ENCODE peak calls at places on chromosomes 16 and 17, in six cellular contexts. B is HCT116, Z is Panc1, Y is K562, X is H1, Q is HepG2. I is an unnamed sample.

GRCh38 chr17:74917430-74917829 is 5.6 kb downstream of the USH1G start:
- DNase-seq in Z (no peak), X (no peak), Y (no peak), Q (no peak), B (no peak), I (no peak)

GRCh38 chr16:30041841-30042240 is 10.8 kb upstream of the TLCD3B start:
- DNase-seq in Q (no peak), X (no peak), Z (no peak), B (no peak), Y (no peak), I (no peak)

GRCh38 chr16:30980959-30981358 is 4.0 kb upstream of the HSD3B7 start:
- DNase-seq in Z (no peak), Q (no peak), B (no peak), Y (no peak), X (no peak), I (no peak)

GRCh38 chr17:28345420-28346198 is 10.0 kb downstream of the TNFAIP1 start:
- DNase-seq in Y (no peak), Q (no peak), B (no peak), Z (no peak), X (no peak), I (no peak)

GRCh38 chr17:60106377-60107059 is 27.8 kb upstream of the HEATR6 start:
- DNase-seq in Z (no peak), Q (no peak), Y (no peak), X (no peak), B (no peak), I (no peak)

GRCh38 chr16:89417352-89417751 is 73.0 kb downstream of the ANKRD11 start:
- DNase-seq in X (no peak), Q (peak), Y (no peak), B (no peak), Z (no peak), I (no peak)

GRCh38 chr17:56292628-56293027 is 139.4 kb downstream of the ANKFN1 start:
- DNase-seq in X (no peak), B (no peak), Y (no peak), Z (no peak), Q (no peak), I (no peak)

GRCh38 chr17:17702821-17703607 is 21.8 kb downstream of the RAI1 start:
- DNase-seq in Z (no peak), Y (peak), X (no peak), B (no peak), Q (peak), I (no peak)

GRCh38 chr17:32943206-32943605 is 15.3 kb downstream of the TMEM98 start:
- DNase-seq in X (no peak), Y (no peak), Q (no peak), Z (no peak), B (no peak), I (no peak)

GRCh38 chr17:80943346-80944145 is 48.1 kb upstream of the CHMP6 start:
- DNase-seq in Y (no peak), X (no peak), B (no peak), Z (no peak), Q (no peak), I (no peak)

GRCh38 chr17:72126575-72127486 is 6.0 kb downstream of the SOX9 start:
- DNase-seq in X (no peak), Z (no peak), Y (no peak), Q (peak), B (peak), I (no peak)

GRCh38 chr16:9072806-9073341 is 18.6 kb upstream of the HAPSTR1 start:
- DNase-seq in Z (no peak), Y (no peak), X (no peak), B (no peak), Q (no peak), I (peak)

GRCh38 chr17:46035112-46035818 is 36.2 kb downstream of the STH start:
- DNase-seq in Q (no peak), X (no peak), Y (no peak), Z (no peak), B (no peak), I (no peak)

GRCh38 chr17:63950940-63951907 is 19.1 kb upstream of the CD79B start:
- DNase-seq in Z (peak), B (peak), Y (peak), X (no peak), Q (peak), I (no peak)

GRCh38 chr16:50721549-50722409 is 20.1 kb upstream of the CYLD start:
- DNase-seq in B (no peak), X (no peak), Y (no peak), Q (no peak), Z (no peak), I (no peak)

GRCh38 chr17:2068589-2069051 is 13.7 kb downstream of the HIC1 start:
- DNase-seq in B (no peak), Q (no peak), X (no peak), Y (no peak), Z (no peak), I (no peak)

GRCh38 chr17:69523252-69523861 is 108.9 kb downstream of the MAP2K6 start:
- DNase-seq in Q (peak), B (peak), X (peak), Z (peak), Y (peak), I (peak)

GRCh38 chr17:66310528-66311148 is 8.2 kb downstream of the PRKCA start:
- DNase-seq in B (no peak), Q (no peak), X (no peak), Z (no peak), Y (peak), I (no peak)

GRCh38 chr16:23466162-23466885 is 13.3 kb upstream of the COG7 start:
- DNase-seq in B (no peak), Q (no peak), Y (no peak), Z (peak), X (no peak), I (no peak)

GRCh38 chr17:27849474-27850185 is 43.5 kb downstream of the LYRM9 start:
- DNase-seq in Z (no peak), Q (no peak), X (no peak), B (no peak), Y (no peak), I (no peak)

GRCh38 chr17:8041249-8041928 is 2.5 kb downstream of the ALOX15B start:
- DNase-seq in Z (peak), B (peak), Q (peak), X (no peak), Y (peak), I (no peak)

GRCh38 chr16:29230671-29231091 is 175.8 kb downstream of the NPIPB11 start:
- DNase-seq in B (no peak), Z (no peak), Q (no peak), Y (no peak), X (no peak), I (no peak)

GRCh38 chr17:39598047-39598481 is 9.7 kb downstream of the NEUROD2 start:
- DNase-seq in X (no peak), Z (no peak), Q (no peak), Y (no peak), B (no peak), I (no peak)

GRCh38 chr16:75096730-75097129 is 19.9 kb downstream of the LDHD start:
- DNase-seq in X (peak), Y (peak), B (peak), Z (no peak), Q (no peak), I (no peak)

GRCh38 chr17:34012709-34013375 is 242.2 kb upstream of the CCL2 start:
- DNase-seq in B (no peak), X (no peak), Q (no peak), Z (no peak), Y (no peak), I (no peak)

GRCh38 chr17:29111816-29112499 is 68.2 kb downstream of the MYO18A start:
- DNase-seq in Q (peak), Y (peak), X (no peak), B (no peak), Z (no peak), I (no peak)

GRCh38 chr17:7312432-7313027 is 2.6 kb downstream of the GPS2 start:
- DNase-seq in Z (no peak), Y (no peak), X (no peak), B (no peak), Q (no peak), I (no peak)

GRCh38 chr17:75561927-75562603 is 25.5 kb upstream of the MYO15B start:
- DNase-seq in Z (no peak), X (no peak), Y (no peak), Q (no peak), B (no peak), I (no peak)

GRCh38 chr17:80594666-80595269 is 50.1 kb downstream of the RPTOR start:
- DNase-seq in Z (no peak), B (no peak), X (no peak), Y (no peak), Q (no peak), I (no peak)

GRCh38 chr16:1311738-1312458 is 2.5 kb downstream of the UBE2I start:
- DNase-seq in X (no peak), Z (no peak), Y (no peak), Q (no peak), B (no peak), I (no peak)

GRCh38 chr17:37447641-37448040 is 41.0 kb downstream of the TADA2A start:
- DNase-seq in Y (no peak), B (peak), Q (no peak), Z (no peak), X (no peak), I (no peak)

GRCh38 chr17:32341141-32341856 is 674 bp downstream of the C17orf75 start:
- DNase-seq in B (no peak), X (no peak), Y (peak), Q (peak), Z (no peak), I (no peak)

GRCh38 chr16:64590516-64590915 is 531.3 kb downstream of the CDH11 start:
- DNase-seq in Z (no peak), X (no peak), Y (no peak), B (no peak), Q (no peak), I (no peak)

GRCh38 chr17:10790491-10791401 is 13.2 kb downstream of the TMEM238L start:
- DNase-seq in X (no peak), B (no peak), Q (no peak), Y (no peak), Z (no peak), I (no peak)
- TF ChIP-seq SIN3A in X (no peak), B (no peak), Q (no peak), Y (no peak), Z (no peak), I (no peak)

GRCh38 chr16:11572301-11572995 is 14.3 kb downstream of the LITAF start:
- DNase-seq in Q (no peak), Z (no peak), Y (no peak), B (no peak), X (no peak), I (no peak)

GRCh38 chr16:11581677-11582076 is 5.0 kb downstream of the LITAF start:
- DNase-seq in Z (no peak), Y (no peak), B (no peak), Q (no peak), X (no peak), I (no peak)

GRCh38 chr16:11575223-11575589 is 11.5 kb downstream of the LITAF start:
- DNase-seq in X (no peak), B (no peak), Q (no peak), Z (no peak), Y (no peak), I (no peak)

GRCh38 chr16:11580451-11581086 is 6.2 kb downstream of the LITAF start:
- DNase-seq in B (no peak), Y (no peak), Z (no peak), Q (no peak), X (no peak), I (no peak)

DNA sequence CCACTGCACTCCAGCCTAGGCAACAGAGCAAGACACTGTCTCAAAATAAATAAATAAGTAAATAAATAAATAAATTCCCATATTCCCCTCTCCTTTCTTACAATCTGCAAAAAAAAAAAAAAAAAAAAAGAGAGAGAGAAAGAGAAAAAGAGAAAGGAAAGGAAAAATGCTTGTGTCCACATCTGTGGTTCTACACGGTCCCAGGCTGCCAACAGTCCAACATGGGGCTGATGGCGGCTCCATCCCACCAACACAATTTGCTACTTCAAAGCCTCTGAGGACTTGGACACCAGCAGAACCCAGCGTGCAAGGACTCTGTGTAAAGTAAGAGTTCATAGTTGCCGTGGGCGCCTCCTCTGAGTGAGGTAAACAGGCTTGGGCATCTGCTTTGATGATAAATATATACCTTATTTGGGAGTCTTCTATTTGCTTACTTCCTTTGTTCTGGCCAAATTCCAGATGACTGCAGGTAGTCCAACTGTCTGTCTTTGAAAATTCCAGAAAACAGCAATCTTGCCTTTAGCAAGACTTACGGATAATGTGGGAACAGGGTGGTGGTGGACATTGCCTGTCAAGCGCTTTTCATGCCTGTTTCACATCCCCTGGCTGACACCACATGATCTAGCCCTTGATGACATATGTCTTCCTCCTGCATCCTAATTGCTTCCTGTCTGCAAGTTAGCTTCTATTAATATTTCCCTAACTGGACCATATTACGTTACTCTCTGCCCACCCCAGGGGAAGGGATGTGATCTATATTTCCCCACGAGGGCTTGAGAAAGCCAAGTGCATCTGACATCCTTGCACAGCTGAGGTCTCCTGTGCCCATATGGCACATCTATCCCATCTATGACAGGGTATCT is 10.1 kb downstream of the LITAF start:
- DNase-seq in Z (no peak), Q (peak), X (no peak), Y (no peak), B (no peak), I (peak)
- TF ChIP-seq SIN3A in Z (no peak), Q (peak), X (no peak), Y (no peak), B (no peak), I (no peak)

GRCh38 chr16:88133507-88133843 is 182.2 kb downstream of the BANP start:
- DNase-seq in Y (no peak), Q (no peak), Z (no peak), B (no peak), X (no peak), I (no peak)

GRCh38 chr16:88131966-88132365 is 180.7 kb downstream of the BANP start:
- DNase-seq in B (no peak), Y (no peak), X (no peak), Q (no peak), Z (no peak), I (no peak)

GRCh38 chr16:88131256-88131655 is 180.0 kb downstream of the BANP start:
- DNase-seq in Q (no peak), B (no peak), Z (no peak), Y (no peak), X (no peak), I (no peak)

GRCh38 chr16:88130681-88131080 is 179.4 kb downstream of the BANP start:
- DNase-seq in Z (no peak), X (no peak), Y (peak), B (no peak), Q (no peak), I (no peak)

GRCh38 chr16:88132836-88133506 is 181.7 kb downstream of the BANP start:
- DNase-seq in Y (no peak), B (no peak), Z (no peak), X (no peak), Q (no peak), I (no peak)
- TF ChIP-seq SIN3A in Y (no peak), B (no peak), Z (no peak), X (no peak), Q (no peak), I (no peak)

GRCh38 chr17:77375526-77375916 is 234.8 kb downstream of the SEC14L1 start:
- DNase-seq in Q (no peak), Y (peak), X (no peak), Z (no peak), B (no peak), I (no peak)

GRCh38 chr17:77375917-77376651 is 235.3 kb downstream of the SEC14L1 start:
- DNase-seq in X (no peak), Z (no peak), Q (no peak), Y (no peak), B (no peak), I (no peak)

GRCh38 chr17:77378318-77379064 is 237.7 kb downstream of the SEC14L1 start:
- DNase-seq in X (no peak), Q (no peak), Y (no peak), B (no peak), Z (no peak), I (no peak)

GRCh38 chr17:77377836-77378235 is 237.1 kb downstream of the SEC14L1 start:
- DNase-seq in Z (no peak), Y (no peak), Q (no peak), B (no peak), X (no peak), I (no peak)

GRCh38 chr17:77376795-77377751 is 236.3 kb downstream of the SEC14L1 start:
- DNase-seq in Y (no peak), X (no peak), Z (no peak), Q (peak), B (no peak), I (no peak)
- TF ChIP-seq SIN3A in Y (no peak), X (no peak), Z (no peak), Q (peak), B (no peak), I (no peak)

GRCh38 chr17:78883090-78883532 is 19.9 kb downstream of the CEP295NL start:
- DNase-seq in Y (peak), X (no peak), Q (peak), Z (peak), B (peak), I (no peak)
- TF ChIP-seq SIN3A in Y (no peak), X (no peak), Q (peak), Z (no peak), B (no peak), I (no peak)

DNA sequence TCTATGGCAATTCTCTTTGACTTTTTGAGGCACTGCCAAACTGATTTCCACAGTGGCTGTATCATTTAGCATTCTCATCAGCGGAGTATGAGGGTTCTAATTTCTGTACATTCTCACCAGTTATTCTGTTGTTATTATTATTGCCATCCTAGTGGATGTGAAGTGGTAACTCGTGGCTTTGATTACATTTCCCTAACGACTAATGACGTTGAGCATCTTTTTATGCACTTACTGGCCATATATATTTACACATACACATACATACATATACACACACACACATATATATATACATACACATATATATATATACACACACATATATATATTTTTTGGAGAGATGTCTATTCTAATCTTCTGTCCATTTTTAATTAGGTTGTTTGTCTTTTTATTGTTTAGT is 3.7 kb upstream of the MLYCD start:
- DNase-seq in Y (no peak), X (no peak), B (no peak), Z (no peak), Q (no peak), I (no peak)
- TF ChIP-seq SIN3A in Y (no peak), X (no peak), B (no peak), Z (no peak), Q (no peak), I (no peak)

DNA sequence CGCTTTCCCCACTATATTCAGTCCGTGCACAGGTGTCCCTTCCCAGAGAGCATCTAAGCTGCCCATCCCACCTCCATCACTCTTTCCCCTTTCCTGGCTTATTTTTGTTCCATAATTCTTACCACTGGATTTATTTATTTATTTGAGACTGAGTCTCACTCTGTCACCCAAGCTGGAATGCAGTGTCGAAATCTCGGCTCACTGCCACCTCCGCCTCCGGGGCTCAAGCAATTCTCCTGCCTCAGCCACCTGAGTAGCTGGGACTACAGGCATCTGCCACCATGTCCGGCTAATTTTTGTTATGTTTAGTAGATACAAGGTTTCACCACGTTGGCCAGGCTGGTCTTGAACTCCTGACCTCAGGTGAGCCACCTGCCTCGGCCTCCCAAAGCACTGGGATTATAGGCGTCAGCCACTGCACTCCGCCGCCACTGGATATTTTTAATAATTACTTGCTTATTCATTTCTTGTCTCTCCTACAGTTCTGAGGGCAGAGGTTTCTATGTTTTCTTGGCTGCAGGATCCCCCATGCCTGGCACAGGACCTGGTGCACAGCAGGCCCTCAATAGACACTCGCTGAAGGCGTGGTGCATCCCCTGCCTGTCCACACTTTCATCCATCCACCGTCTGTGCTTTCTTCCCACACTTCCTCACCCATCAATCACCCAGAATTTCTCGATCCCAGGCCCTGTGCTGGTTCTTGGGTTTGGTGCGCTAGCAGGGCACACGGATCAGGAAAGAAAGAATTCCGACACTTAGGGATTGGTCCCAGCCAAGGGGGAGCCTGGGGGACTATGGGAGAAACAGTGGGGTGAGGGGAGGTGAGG is 9.9 kb upstream of the ADGRG1 start:
- DNase-seq in Q (no peak), X (no peak), Z (no peak), B (no peak), Y (no peak), I (no peak)
- TF ChIP-seq SIN3A in Q (no peak), X (no peak), Z (no peak), B (no peak), Y (no peak), I (no peak)

GRCh38 chr16:87854053-87854906 is 15.0 kb downstream of the SLC7A5 start:
- DNase-seq in X (no peak), Z (no peak), B (no peak), Y (peak), Q (peak), I (no peak)
- TF ChIP-seq SIN3A in X (no peak), Z (no peak), B (no peak), Y (peak), Q (no peak), I (no peak)

GRCh38 chr17:58447039-58447975 is 30.0 kb upstream of the RNF43 start:
- DNase-seq in Q (peak), X (peak), Z (peak), B (peak), Y (peak), I (peak)
- TF ChIP-seq SIN3A in Q (no peak), X (no peak), Z (no peak), B (no peak), Y (no peak), I (no peak)